ENCODE peak calls at places on chromosome 5, in six cellular contexts. U, Z, H, E, F and R are unnamed samples.

GRCh38 chr5:40447438-40447837 is 232.3 kb upstream of the PTGER4 start:
- DNase-seq in U (no peak), Z (no peak), H (no peak), E (no peak), F (no peak), R (peak; percentile 13)

GRCh38 chr5:55584398-55585265 is 49.9 kb upstream of the PLPP1 start:
- DNase-seq in U (no peak), Z (no peak), H (no peak), E (no peak), F (no peak), R (no peak)

GRCh38 chr5:64331597-64332277 is 166.1 kb downstream of the RNF180 start:
- DNase-seq in U (no peak), Z (no peak), H (no peak), E (no peak), F (no peak), R (no peak)

GRCh38 chr5:144460608-144461007 is 289.9 kb downstream of the KCTD16 start:
- DNase-seq in U (peak; percentile 14), Z (no peak), H (no peak), E (peak; percentile 57), F (no peak), R (no peak)

GRCh38 chr5:10192309-10192708 is 57.4 kb downstream of the ATPSCKMT start:
- DNase-seq in U (peak; percentile 89), Z (no peak), H (no peak), E (no peak), F (no peak), R (peak; percentile 56)

GRCh38 chr5:2465383-2465782 is 286.1 kb downstream of the IRX2 start:
- DNase-seq in U (no peak), Z (no peak), H (no peak), E (no peak), F (no peak), R (no peak)

GRCh38 chr5:68194405-68194804 is 21.2 kb upstream of the PIK3R1 start:
- DNase-seq in U (no peak), Z (no peak), H (no peak), E (no peak), F (no peak), R (peak; percentile 22)

GRCh38 chr5:87526131-87526530 is 113.4 kb upstream of the CCNH start:
- DNase-seq in U (no peak), Z (no peak), H (no peak), E (no peak), F (no peak), R (no peak)

GRCh38 chr5:68086857-68087256 is 128.7 kb upstream of the PIK3R1 start:
- DNase-seq in U (peak; percentile 91), Z (peak; percentile 39), H (no peak), E (no peak), F (no peak), R (peak; percentile 89)

GRCh38 chr5:55994502-55994997 is at the start of gene IL6ST:
- DNase-seq in U (peak; percentile 89), Z (no peak), H (no peak), E (no peak), F (no peak), R (peak; percentile 68)

GRCh38 chr5:88542786-88543185 is 274.1 kb upstream of the TMEM161B start:
- DNase-seq in U (no peak), Z (no peak), H (no peak), E (no peak), F (no peak), R (no peak)

GRCh38 chr5:63959177-63959982 is 2.9 kb downstream of the HTR1A start:
- DNase-seq in U (no peak), Z (peak; percentile 25), H (no peak), E (no peak), F (no peak), R (no peak)

GRCh38 chr5:33067291-33067690 is 356.2 kb downstream of the NPR3 start:
- DNase-seq in U (peak; percentile 57), Z (no peak), H (no peak), E (no peak), F (no peak), R (no peak)

GRCh38 chr5:142871880-142872200 is 101.7 kb downstream of the ARHGAP26 start:
- DNase-seq in U (peak; percentile 68), Z (no peak), H (no peak), E (no peak), F (no peak), R (no peak)

GRCh38 chr5:125026900-125027731 is 280.7 kb upstream of the ZNF608 start:
- DNase-seq in U (no peak), Z (no peak), H (no peak), E (peak; percentile 6), F (no peak), R (no peak)

GRCh38 chr5:3220638-3221288 is 374.9 kb upstream of the IRX1 start:
- DNase-seq in U (no peak), Z (no peak), H (no peak), E (no peak), F (no peak), R (no peak)

GRCh38 chr5:35990524-35990923 is 666 bp downstream of the UGT3A1 start:
- DNase-seq in U (no peak), Z (no peak), H (no peak), E (no peak), F (no peak), R (no peak)

GRCh38 chr5:14184725-14185124 is 41.6 kb downstream of the TRIO start:
- DNase-seq in U (peak; percentile 89), Z (no peak), H (no peak), E (no peak), F (no peak), R (peak; percentile 42)

GRCh38 chr5:173310296-173310769 is 17.9 kb downstream of the STC2 start:
- DNase-seq in U (no peak), Z (no peak), H (no peak), E (no peak), F (no peak), R (no peak)

GRCh38 chr5:83567741-83568530 is 96.4 kb downstream of the VCAN start:
- DNase-seq in U (peak; percentile 90), Z (no peak), H (no peak), E (no peak), F (no peak), R (peak; percentile 94)

GRCh38 chr5:64766105-64766504 is 2.4 kb downstream of the SREK1IP1 start:
- DNase-seq in U (peak; percentile 27), Z (no peak), H (no peak), E (no peak), F (no peak), R (no peak)

GRCh38 chr5:142446960-142447279 is 122.1 kb upstream of the SPRY4 start:
- DNase-seq in U (no peak), Z (no peak), H (no peak), E (no peak), F (no peak), R (no peak)

GRCh38 chr5:76790632-76791290 is 28.1 kb upstream of the F2RL1 start:
- DNase-seq in U (peak; percentile 97), Z (no peak), H (peak; percentile 3), E (no peak), F (no peak), R (peak; percentile 89)

GRCh38 chr5:132457371-132458225 is 33.0 kb downstream of the IRF1 start:
- DNase-seq in U (peak; percentile 88), Z (no peak), H (no peak), E (no peak), F (no peak), R (peak; percentile 94)

GRCh38 chr5:132777209-132778069 is at the start of gene SEPTIN8:
- DNase-seq in U (peak; percentile 64), Z (peak; percentile 86), H (peak; percentile 24), E (peak; percentile 61), F (peak; percentile 86), R (peak; percentile 55)

GRCh38 chr5:168670881-168671575 is 91.9 kb upstream of the PANK3 start:
- DNase-seq in U (no peak), Z (no peak), H (no peak), E (no peak), F (no peak), R (no peak)

GRCh38 chr5:108924457-108924961 is 176.8 kb downstream of the FER start:
- DNase-seq in U (no peak), Z (no peak), H (no peak), E (no peak), F (no peak), R (no peak)

GRCh38 chr5:1777281-1778137 is 22.1 kb downstream of the MRPL36 start:
- DNase-seq in U (no peak), Z (no peak), H (no peak), E (no peak), F (no peak), R (no peak)

GRCh38 chr5:51373880-51374523 is 9.2 kb upstream of the ISL1 start:
- DNase-seq in U (no peak), Z (peak; percentile 33), H (no peak), E (peak; percentile 43), F (no peak), R (no peak)

GRCh38 chr5:170337055-170337454 is 39.5 kb upstream of the LCP2 start:
- DNase-seq in U (no peak), Z (no peak), H (no peak), E (no peak), F (no peak), R (no peak)

GRCh38 chr5:93607367-93608258 is 24.6 kb downstream of the NR2F1 start:
- DNase-seq in U (peak; percentile 86), Z (peak; percentile 11), H (no peak), E (peak; percentile 37), F (peak; percentile 47), R (peak; percentile 48)

GRCh38 chr5:172284275-172284971 is 859 bp upstream of the UBTD2 start:
- DNase-seq in U (peak; percentile 43), Z (no peak), H (peak; percentile 10), E (no peak), F (no peak), R (no peak)

GRCh38 chr5:123097483-123097870 is 8.4 kb downstream of the PRDM6 start:
- DNase-seq in U (no peak), Z (no peak), H (no peak), E (no peak), F (no peak), R (no peak)

GRCh38 chr5:61162010-61162831 is at the start of gene SMIM15:
- DNase-seq in U (peak; percentile 91), Z (peak; percentile 79), H (peak; percentile 78), E (peak; percentile 92), F (peak; percentile 92), R (peak; percentile 86)